ENCODE peak calls at places on chromosomes 16 and 17, in seven cellular contexts. L is NCI-H226; A is mucosa of descending colon; I is substantia nigra; Z is Jurkat, Clone E6-1; U is NCI-H774; K is stimulated activated naive CD8-positive, alpha-beta T cell treated with anti-CD3 and anti-CD28 coated beads, Interleukin-15, Interleukin-2, amounts not matched to agents 100 U/mL and 50 U/mL, for 24 hours. F is an unnamed sample.

GRCh38 chr17:64781810-64782555 is 119.9 kb upstream of the SMURF2 start:
- DNase-seq in L (no peak), A (peak), I (no peak), Z (no peak), U (no peak), K (no peak), F (no peak)

GRCh38 chr16:86662195-86662594 is 83.8 kb downstream of the FOXL1 start:
- DNase-seq in L (no peak), A (no peak), I (no peak), Z (no peak), U (no peak), K (no peak), F (no peak)

GRCh38 chr17:27464431-27464830 is 8.2 kb downstream of the KSR1 start:
- DNase-seq in L (no peak), A (no peak), I (no peak), Z (no peak), U (no peak), K (no peak), F (no peak)

GRCh38 chr17:57905875-57906455 is 49.2 kb downstream of the CUEDC1 start:
- DNase-seq in L (no peak), A (no peak), I (no peak), Z (no peak), U (no peak), K (no peak), F (no peak)

GRCh38 chr16:21083729-21084268 is 66.8 kb downstream of the DNAH3 start:
- DNase-seq in L (peak), A (no peak), I (peak), Z (no peak), U (peak), K (peak), F (peak)

GRCh38 chr16:85662036-85662812 is 26.5 kb downstream of the GINS2 start:
- DNase-seq in L (no peak), A (peak), I (no peak), Z (no peak), U (no peak), K (no peak), F (no peak)

GRCh38 chr17:8807070-8807550 is 7.9 kb upstream of the MFSD6L start:
- DNase-seq in L (peak), A (no peak), I (no peak), Z (no peak), U (no peak), K (no peak), F (peak)

GRCh38 chr16:85089485-85089884 is 22.8 kb downstream of the CIBAR2 start:
- DNase-seq in L (no peak), A (no peak), I (no peak), Z (no peak), U (no peak), K (no peak), F (peak)

GRCh38 chr16:49875812-49876715 is 20.2 kb upstream of the ZNF423 start:
- DNase-seq in L (no peak), A (no peak), I (no peak), Z (no peak), U (no peak), K (no peak), F (no peak)

GRCh38 chr17:68511671-68512246 is 471 bp upstream of the PRKAR1A start:
- DNase-seq in L (peak), A (peak), I (peak), Z (peak), U (peak), K (peak), F (peak)

GRCh38 chr16:50371936-50372595 is 3.3 kb upstream of the BRD7 start:
- DNase-seq in L (no peak), A (no peak), I (peak), Z (no peak), U (no peak), K (no peak), F (no peak)

GRCh38 chr16:97822-98221 is 19.8 kb downstream of the MPG start:
- DNase-seq in L (peak), A (no peak), I (no peak), Z (no peak), U (no peak), K (no peak), F (peak)

GRCh38 chr16:89842471-89843408 is 14.5 kb downstream of the SPIRE2 start:
- DNase-seq in L (peak), A (no peak), I (no peak), Z (no peak), U (no peak), K (no peak), F (peak)

GRCh38 chr16:25013049-25013448 is 2.1 kb downstream of the ARHGAP17 start:
- DNase-seq in L (no peak), A (no peak), I (no peak), Z (no peak), U (no peak), K (no peak), F (no peak)

GRCh38 chr17:47889734-47890529 is 6.1 kb upstream of the SP2 start:
- DNase-seq in L (peak), A (peak), I (peak), Z (peak), U (peak), K (peak), F (peak)

GRCh38 chr17:43556292-43556691 is 10.2 kb upstream of the ETV4 start:
- DNase-seq in L (peak), A (no peak), I (no peak), Z (no peak), U (no peak), K (peak), F (peak)

GRCh38 chr17:35294756-35295155 is 51.9 kb downstream of the SLFN5 start:
- DNase-seq in L (no peak), A (no peak), I (no peak), Z (no peak), U (no peak), K (no peak), F (no peak)

GRCh38 chr16:77322757-77323156 is 112.1 kb downstream of the ADAMTS18 start:
- DNase-seq in L (no peak), A (no peak), I (no peak), Z (no peak), U (peak), K (no peak), F (no peak)

GRCh38 chr17:40554646-40555295 is 10.5 kb downstream of the CCR7 start:
- DNase-seq in L (no peak), A (no peak), I (no peak), Z (no peak), U (no peak), K (peak), F (no peak)

GRCh38 chr17:43952351-43952723 is 1.4 kb downstream of the PYY start:
- DNase-seq in L (no peak), A (peak), I (no peak), Z (no peak), U (no peak), K (no peak), F (no peak)

GRCh38 chr17:2755941-2756724 is 6.7 kb upstream of the CCDC92B start:
- DNase-seq in L (no peak), A (peak), I (no peak), Z (no peak), U (no peak), K (no peak), F (no peak)

GRCh38 chr17:75996665-75997590 is 3.7 kb upstream of the CDK3 start:
- DNase-seq in L (peak), A (peak), I (peak), Z (peak), U (no peak), K (peak), F (peak)

GRCh38 chr17:78475211-78475610 is 96.8 kb downstream of the PGS1 start:
- DNase-seq in L (no peak), A (no peak), I (no peak), Z (no peak), U (no peak), K (no peak), F (no peak)

GRCh38 chr17:65485388-65486299 is 75.8 kb downstream of the AXIN2 start:
- DNase-seq in L (no peak), A (no peak), I (no peak), Z (no peak), U (no peak), K (no peak), F (no peak)

GRCh38 chr17:82605939-82606600 is 42.2 kb downstream of the WDR45B start:
- DNase-seq in L (no peak), A (no peak), I (no peak), Z (no peak), U (no peak), K (no peak), F (no peak)

GRCh38 chr17:21370430-21370829 is 5.7 kb upstream of the KCNJ12 start:
- DNase-seq in L (no peak), A (no peak), I (no peak), Z (no peak), U (no peak), K (no peak), F (no peak)

GRCh38 chr17:64773386-64773835 is 111.3 kb upstream of the SMURF2 start:
- DNase-seq in L (no peak), A (peak), I (no peak), Z (no peak), U (no peak), K (no peak), F (no peak)

GRCh38 chr16:81616321-81617020 is 162.6 kb upstream of the PLCG2 start:
- DNase-seq in L (no peak), A (peak), I (peak), Z (peak), U (no peak), K (peak), F (no peak)

GRCh38 chr17:81804559-81805399 is 829 bp downstream of the GCGR start:
- DNase-seq in L (no peak), A (no peak), I (no peak), Z (no peak), U (no peak), K (no peak), F (no peak)

GRCh38 chr16:1519831-1520230 is 13.6 kb upstream of the TMEM204 start:
- DNase-seq in L (no peak), A (no peak), I (no peak), Z (no peak), U (no peak), K (no peak), F (no peak)

GRCh38 chr16:75244844-75245758 is 6.3 kb downstream of the BCAR1 start:
- DNase-seq in L (peak), A (peak), I (peak), Z (no peak), U (no peak), K (no peak), F (peak)

GRCh38 chr17:60036796-60037677 is 41.7 kb downstream of the HEATR6 start:
- DNase-seq in L (peak), A (peak), I (peak), Z (peak), U (peak), K (peak), F (peak)

GRCh38 chr16:77905356-77905920 is 116.9 kb upstream of the CLEC3A start:
- DNase-seq in L (no peak), A (no peak), I (no peak), Z (no peak), U (peak), K (no peak), F (no peak)

GRCh38 chr16:67723151-67723915 is 4.2 kb upstream of the GFOD2 start:
- DNase-seq in L (peak), A (no peak), I (no peak), Z (no peak), U (no peak), K (no peak), F (peak)

GRCh38 chr16:88392111-88392510 is 9.4 kb downstream of the ZNF469 start:
- DNase-seq in L (no peak), A (no peak), I (no peak), Z (no peak), U (no peak), K (no peak), F (no peak)

GRCh38 chr17:70987867-70988340 is 818.6 kb downstream of the KCNJ2 start:
- DNase-seq in L (no peak), A (no peak), I (no peak), Z (no peak), U (no peak), K (no peak), F (no peak)

GRCh38 chr17:59300941-59301340 is 30.5 kb upstream of the YPEL2 start:
- DNase-seq in L (no peak), A (no peak), I (no peak), Z (no peak), U (no peak), K (no peak), F (no peak)

F was measured in trophoblast cell.